ENCODE peak calls at places on chromosomes 6 and 20, in nine cellular contexts. Q, A, E, L, B, P, N, O and T are unnamed samples.

GRCh38 chr20:48783533-48784272 is 44.1 kb downstream of the PREX1 start:
- DNase-seq in N (no peak), L (no peak), O (no peak), E (no peak), Q (no peak), A (no peak), P (no peak), B (peak; percentile 21), T (no peak)

GRCh38 chr20:17691758-17692157 is 8.0 kb upstream of the BANF2 start:
- DNase-seq in N (no peak), A (no peak), Q (no peak), L (no peak), E (no peak), B (no peak), O (no peak), P (no peak), T (no peak)

GRCh38 chr6:53033764-53034163 is 31.4 kb upstream of the FBXO9 start:
- DNase-seq in E (no peak), O (no peak), N (no peak), B (peak; percentile 74), P (no peak), Q (no peak), A (no peak), L (no peak), T (no peak)

GRCh38 chr6:28922004-28922840 is 1.6 kb downstream of the TRIM27 start:
- DNase-seq in A (no peak), N (no peak), B (peak; percentile 52), Q (no peak), P (no peak), L (peak; percentile 68), O (no peak), E (peak; percentile 45), T (peak; percentile 24)

GRCh38 chr6:32952817-32953739 is at the start of gene HLA-DMA:
- DNase-seq in B (peak; percentile 84), N (peak; percentile 54), A (peak; percentile 92), Q (peak; percentile 89), L (peak; percentile 93), O (peak; percentile 94), E (peak; percentile 90), P (no peak), T (peak; percentile 79)

GRCh38 chr6:42292002-42292735 is 74.5 kb upstream of the MRPS10 start:
- DNase-seq in Q (no peak), E (no peak), B (peak; percentile 66), A (no peak), P (no peak), L (peak; percentile 63), N (no peak), O (no peak), T (peak; percentile 35)

GRCh38 chr6:131995924-131996323 is 44.8 kb upstream of the CCN2 start:
- DNase-seq in O (no peak), N (no peak), Q (no peak), A (no peak), P (peak; percentile 81), E (no peak), B (peak; percentile 92), L (peak; percentile 56), T (peak; percentile 67)

GRCh38 chr6:138105880-138106664 is 1.1 kb downstream of the PERP start:
- DNase-seq in P (no peak), Q (no peak), B (no peak), N (peak; percentile 67), L (peak; percentile 29), O (no peak), E (peak; percentile 40), A (no peak), T (peak; percentile 27)

GRCh38 chr20:37161830-37162549 is 17.1 kb upstream of the RPN2 start:
- DNase-seq in A (no peak), P (no peak), E (no peak), O (no peak), N (no peak), L (no peak), B (no peak), Q (no peak), T (no peak)

GRCh38 chr6:82364087-82365010 is 732 bp downstream of the TPBG start:
- DNase-seq in A (peak; percentile 63), P (no peak), Q (no peak), O (no peak), E (peak; percentile 51), B (peak; percentile 71), L (peak; percentile 69), N (peak; percentile 71), T (peak; percentile 80)

GRCh38 chr6:15906393-15906976 is 222.4 kb upstream of the MYLIP start:
- DNase-seq in B (no peak), O (no peak), E (no peak), P (no peak), A (no peak), Q (no peak), N (no peak), L (no peak), T (no peak)

GRCh38 chr20:5841492-5841891 is 91.3 kb downstream of the SHLD1 start:
- DNase-seq in A (no peak), B (no peak), O (no peak), L (no peak), P (no peak), E (no peak), N (no peak), Q (no peak), T (no peak)

GRCh38 chr20:21512634-21513180 is 1.2 kb downstream of the NKX2-2 start:
- DNase-seq in B (no peak), P (no peak), O (no peak), L (no peak), E (no peak), Q (no peak), N (no peak), A (peak; percentile 44), T (no peak)

GRCh38 chr6:85797993-85798392 is 155.3 kb upstream of the SYNCRIP start:
- DNase-seq in E (peak; percentile 34), A (no peak), L (no peak), O (no peak), N (no peak), Q (no peak), B (no peak), P (no peak), T (no peak)

GRCh38 chr20:316316-317068 is 8.9 kb upstream of the SOX12 start:
- DNase-seq in B (peak; percentile 49), A (no peak), E (no peak), L (no peak), O (no peak), N (no peak), Q (no peak), P (no peak), T (no peak)

DNA sequence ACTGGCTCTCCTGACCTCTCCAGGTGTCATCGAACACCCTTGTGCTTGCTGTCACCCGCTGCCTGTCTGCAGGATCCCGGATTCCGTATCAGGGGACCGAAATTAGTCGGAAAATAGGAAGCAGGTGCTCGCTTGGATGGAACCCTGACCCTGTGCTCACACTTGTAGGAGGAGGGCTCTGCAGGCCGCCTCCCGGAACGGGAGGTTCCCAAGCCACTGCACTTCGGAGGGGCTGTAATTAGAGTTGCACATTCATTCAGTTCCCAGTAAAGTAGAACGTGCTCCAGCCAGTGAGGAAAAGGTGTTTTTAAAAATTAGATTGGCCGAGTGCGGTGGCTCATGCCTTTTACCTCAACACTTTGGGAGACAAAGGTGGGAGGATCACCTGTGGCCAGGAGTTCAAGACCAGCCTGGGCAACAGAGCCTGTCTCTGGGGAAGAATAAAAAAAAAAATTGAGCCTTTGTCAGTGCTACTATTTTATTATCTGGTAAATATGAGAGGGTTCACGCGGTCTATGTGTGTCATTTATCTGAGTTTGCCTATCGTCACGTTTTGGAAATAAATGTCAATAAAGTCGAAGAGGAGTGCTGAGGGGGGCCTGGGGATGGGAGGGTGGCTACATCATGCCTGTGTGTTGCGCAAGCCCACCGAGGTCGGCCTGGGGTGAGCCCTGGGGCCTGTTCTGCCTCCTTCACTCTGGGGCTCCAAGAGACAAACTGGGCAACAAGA is 1.5 kb upstream of the GMEB2 start:
- DNase-seq in O (peak; percentile 48), Q (no peak), P (peak; percentile 58), A (peak; percentile 65), E (peak; percentile 76), L (peak; percentile 92), B (peak; percentile 60), N (no peak), T (peak; percentile 83)
- H3K4me3 ChIP-seq in O (peak overlapping the region; percentile 100), Q (no peak overlapping the region), P (peak overlapping the region; percentile 83), A (peak overlapping the region; percentile 98), E (peak overlapping the region; percentile 6), L (peak overlapping the region; percentile 97), B (peak overlapping the region; percentile 96), N (no peak overlapping the region), T (no peak overlapping the region)

GRCh38 chr6:96613291-96613999 is 50.5 kb downstream of the FHL5 start:
- DNase-seq in N (no peak), Q (no peak), A (no peak), O (no peak), P (no peak), B (no peak), L (no peak), E (no peak), T (no peak)
- H3K9me3 ChIP-seq in N (no peaks in the 10 kb centered on the region), Q (no peaks in the 10 kb centered on the region), A (no peaks in the 10 kb centered on the region), O (no peaks in the 10 kb centered on the region), P (no peaks in the 10 kb centered on the region), B (no peaks in the 10 kb centered on the region), L (no peaks in the 10 kb centered on the region), E (no peaks in the 10 kb centered on the region), T (no peaks in the 10 kb centered on the region)

GRCh38 chr20:3013771-3014170 is 29.7 kb upstream of the GNRH2 start:
- DNase-seq in O (no peak), A (no peak), P (no peak), N (no peak), Q (no peak), L (no peak), E (no peak), B (no peak), T (no peak)
- H3K4me3 ChIP-seq in O (no peak overlapping the region), A (no peak overlapping the region), P (no peak overlapping the region), N (no peak overlapping the region), Q (no peak overlapping the region), L (no peak overlapping the region), E (no peak overlapping the region), B (no peak overlapping the region), T (no peak overlapping the region)

GRCh38 chr20:56257604-56258003 is 9.1 kb downstream of the MC3R start:
- DNase-seq in N (no peak), E (no peak), B (no peak), L (no peak), Q (no peak), O (no peak), P (no peak), A (no peak), T (no peak)
- H3K9me3 ChIP-seq in N (peaks cover 2% of the 10 kb centered on the region), E (no peaks in the 10 kb centered on the region), B (no peaks in the 10 kb centered on the region), L (no peaks in the 10 kb centered on the region), Q (peaks cover 5% of the 10 kb centered on the region), O (no peaks in the 10 kb centered on the region), P (no peaks in the 10 kb centered on the region), A (no peaks in the 10 kb centered on the region), T (no peaks in the 10 kb centered on the region)